ENCODE peak calls at places on chromosomes 16 and 17, in four cellular contexts. C, F, T and P are unnamed samples.

GRCh38 chr17:8080208-8080798 is 7.2 kb downstream of the ALOX12B start:
- DNase-seq in C (no peak), F (no peak), T (no peak), P (no peak)

GRCh38 chr17:47802341-47803022 is 19.1 kb downstream of the OSBPL7 start:
- DNase-seq in C (peak), F (peak), T (peak), P (peak)

GRCh38 chr17:76353004-76353598 is 615 bp downstream of the PRPSAP1 start:
- DNase-seq in C (no peak), F (peak), T (peak), P (peak)

GRCh38 chr17:79800325-79801155 is 3.7 kb upstream of the CBX8 start:
- DNase-seq in C (peak), F (peak), T (peak), P (peak)

GRCh38 chr16:68760671-68761275 is 23.7 kb downstream of the CDH1 start:
- DNase-seq in C (peak), F (no peak), T (no peak), P (no peak)

GRCh38 chr16:87369117-87369775 is 14.3 kb downstream of the FBXO31 start:
- DNase-seq in C (no peak), F (no peak), T (no peak), P (no peak)

GRCh38 chr16:70610273-70611223 is 35.8 kb upstream of the IL34 start:
- DNase-seq in C (no peak), F (no peak), T (no peak), P (no peak)

GRCh38 chr16:79143026-79143425 is 457.5 kb downstream of the MAF start:
- DNase-seq in C (no peak), F (no peak), T (no peak), P (no peak)

GRCh38 chr17:45225051-45225700 is 3.5 kb downstream of the FMNL1 start:
- DNase-seq in C (no peak), F (peak), T (no peak), P (no peak)

GRCh38 chr17:74099441-74100340 is 103.8 kb upstream of the RPL38 start:
- DNase-seq in C (no peak), F (no peak), T (no peak), P (no peak)

GRCh38 chr16:17433577-17433960 is 37.2 kb downstream of the XYLT1 start:
- DNase-seq in C (no peak), F (no peak), T (no peak), P (peak)

GRCh38 chr17:37276475-37276874 is 99.3 kb upstream of the C17orf78 start:
- DNase-seq in C (peak), F (no peak), T (no peak), P (no peak)

GRCh38 chr17:31546650-31547049 is 155.2 kb downstream of the RAB11FIP4 start:
- DNase-seq in C (no peak), F (no peak), T (no peak), P (no peak)

GRCh38 chr16:67661101-67661661 is 421 bp downstream of the PARD6A start:
- DNase-seq in C (peak), F (peak), T (peak), P (peak)

GRCh38 chr17:39080416-39081179 is 70.8 kb downstream of the PLXDC1 start:
- DNase-seq in C (peak), F (no peak), T (no peak), P (no peak)

GRCh38 chr16:88759245-88759975 is 25.6 kb downstream of the PIEZO1 start:
- DNase-seq in C (peak), F (peak), T (no peak), P (peak)

GRCh38 chr17:37064166-37064565 is 115.4 kb downstream of the AATF start:
- DNase-seq in C (no peak), F (no peak), T (no peak), P (no peak)

GRCh38 chr16:4837733-4838501 is 9.2 kb downstream of the GLYR1 start:
- DNase-seq in C (no peak), F (no peak), T (no peak), P (no peak)

GRCh38 chr16:87044829-87045228 is 272.4 kb downstream of the C16orf95 start:
- DNase-seq in C (no peak), F (no peak), T (no peak), P (no peak)

GRCh38 chr16:85238233-85238647 is 126.0 kb upstream of the CIBAR2 start:
- DNase-seq in C (peak), F (peak), T (peak), P (peak)

GRCh38 chr17:28716740-28717577 is 709 bp downstream of the RAB34 start:
- DNase-seq in C (peak), F (peak), T (no peak), P (peak)

GRCh38 chr17:71071837-71072236 is 902.5 kb downstream of the KCNJ2 start:
- DNase-seq in C (peak), F (no peak), T (no peak), P (peak)

GRCh38 chr17:47810901-47811635 is 10.5 kb downstream of the OSBPL7 start:
- DNase-seq in C (no peak), F (peak), T (no peak), P (no peak)

GRCh38 chr16:74724820-74725549 is 24.3 kb upstream of the MLKL start:
- DNase-seq in C (peak), F (peak), T (no peak), P (no peak)

GRCh38 chr16:31092330-31092729 is 2.3 kb downstream of the VKORC1 start:
- DNase-seq in C (peak), F (no peak), T (no peak), P (no peak)

GRCh38 chr17:39634384-39634871 is 2.5 kb upstream of the STARD3 start:
- DNase-seq in C (peak), F (no peak), T (no peak), P (peak)

GRCh38 chr17:48181653-48182052 is 74.1 kb downstream of the SNX11 start:
- DNase-seq in C (peak), F (peak), T (no peak), P (peak)

GRCh38 chr16:88924834-88925539 is 52.0 kb downstream of the CBFA2T3 start:
- DNase-seq in C (peak), F (peak), T (no peak), P (peak)

GRCh38 chr16:595942-596735 is 6.3 kb downstream of the RAB40C start:
- DNase-seq in C (no peak), F (no peak), T (no peak), P (no peak)

GRCh38 chr16:89658221-89658879 is 714 bp downstream of the SPATA33 start:
- DNase-seq in C (no peak), F (no peak), T (no peak), P (peak)

GRCh38 chr16:81469710-81470481 is 25.3 kb downstream of the CMIP start:
- DNase-seq in C (no peak), F (no peak), T (no peak), P (no peak)

GRCh38 chr16:81471882-81472281 is 27.3 kb downstream of the CMIP start:
- DNase-seq in C (no peak), F (no peak), T (no peak), P (no peak)

GRCh38 chr16:81472391-81472790 is 27.8 kb downstream of the CMIP start:
- DNase-seq in C (no peak), F (no peak), T (no peak), P (no peak)

GRCh38 chr16:81469183-81469677 is 24.6 kb downstream of the CMIP start:
- DNase-seq in C (no peak), F (no peak), T (no peak), P (no peak)

GRCh38 chr16:81470796-81471636 is 26.4 kb downstream of the CMIP start:
- DNase-seq in C (no peak), F (no peak), T (no peak), P (no peak)
- H3K4ac ChIP-seq in C (no peak), F (no peak), T (no peak), P (no peak)

DNA sequence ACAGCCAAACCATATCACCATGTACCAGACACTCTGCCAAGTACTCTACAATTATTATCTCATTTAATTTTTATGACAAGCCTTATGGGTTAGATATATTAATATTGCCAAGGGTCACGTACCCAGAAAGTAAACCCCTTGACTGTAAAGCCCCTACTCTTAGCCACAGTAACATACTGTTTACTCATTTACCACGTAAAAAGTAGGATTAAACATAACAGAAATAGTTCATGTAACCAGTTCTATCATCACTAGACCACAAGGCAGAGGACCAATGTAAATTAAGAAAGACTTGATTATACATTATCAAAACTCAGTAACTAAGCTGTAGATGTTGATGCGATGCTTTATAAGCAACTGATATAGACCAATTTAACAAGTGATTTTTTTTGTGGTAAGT is 101.5 kb upstream of the CNTNAP4 start:
- DNase-seq in C (no peak), F (no peak), T (no peak), P (no peak)
- H4K5ac ChIP-seq in C (no peak), F (no peak), T (no peak), P (no peak)

GRCh38 chr17:77800832-77801231 is 157.7 kb upstream of the TNRC6C start:
- DNase-seq in C (no peak), F (no peak), T (no peak), P (no peak)
- H3K4ac ChIP-seq in C (no peak), F (no peak), T (no peak), P (no peak)

DNA sequence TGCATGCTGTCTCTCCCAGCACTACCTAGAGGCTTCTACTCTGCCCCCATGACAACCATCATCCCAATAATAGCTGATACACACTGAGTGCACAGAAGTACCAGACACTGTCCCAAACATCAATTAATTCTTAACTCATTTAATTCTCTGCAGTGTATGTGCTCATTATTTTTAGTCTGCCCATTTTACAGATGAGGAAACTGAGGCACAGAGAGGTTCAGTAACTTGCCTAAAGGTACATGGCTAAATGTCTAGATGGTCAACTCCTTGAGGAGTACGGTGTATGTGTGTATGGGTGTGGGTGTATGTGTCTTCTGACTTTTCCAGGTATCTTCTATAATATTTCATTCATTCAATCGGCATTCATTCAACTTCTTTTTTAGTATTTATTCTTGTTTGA is 407.9 kb downstream of the SOX9 start:
- DNase-seq in C (no peak), F (no peak), T (no peak), P (no peak)
- H4K5ac ChIP-seq in C (no peak), F (no peak), T (no peak), P (no peak)

GRCh38 chr17:54947396-54947795 is 21.1 kb downstream of the COX11 start:
- DNase-seq in C (no peak), F (no peak), T (no peak), P (no peak)

GRCh38 chr17:54945671-54946070 is 22.8 kb downstream of the COX11 start:
- DNase-seq in C (no peak), F (no peak), T (no peak), P (no peak)

GRCh38 chr17:54948380-54948779 is 20.1 kb downstream of the COX11 start:
- DNase-seq in C (peak), F (no peak), T (no peak), P (no peak)

GRCh38 chr17:54944796-54945195 is 23.7 kb downstream of the COX11 start:
- DNase-seq in C (peak), F (no peak), T (no peak), P (no peak)

DNA sequence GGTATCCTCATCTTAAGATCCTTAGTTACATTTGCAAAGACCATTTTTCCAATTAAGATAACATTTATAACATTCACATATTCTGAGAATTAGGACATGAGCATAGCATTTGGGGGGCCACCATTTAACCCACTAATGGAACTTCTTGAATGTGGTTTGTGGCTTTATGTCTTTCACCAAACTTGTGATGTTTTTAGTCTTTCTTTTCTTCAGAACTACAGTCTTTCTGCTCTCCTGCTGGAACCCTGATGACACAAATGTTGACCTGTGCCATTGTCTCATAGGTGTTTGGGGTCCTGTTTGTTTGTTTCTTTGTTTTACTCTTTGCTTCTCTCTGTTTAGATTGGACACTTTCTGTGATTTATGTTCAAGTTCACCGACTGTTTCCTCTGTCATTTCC is 23.2 kb downstream of the COX11 start:
- DNase-seq in C (no peak), F (no peak), T (no peak), P (no peak)
- H3K4ac ChIP-seq in C (no peak), F (no peak), T (no peak), P (no peak)